ENCODE peak calls at places on chromosomes 1 and 21, in six cellular contexts. W, K, P, G, V and H are unnamed samples.

GRCh38 chr1:201119206-201119814 is 7.1 kb upstream of the CACNA1S start:
- DNase-seq in W (peak), K (peak), P (peak), G (peak), V (peak), H (peak)

GRCh38 chr21:32739946-32740345 is 12.1 kb upstream of the SYNJ1 start:
- DNase-seq in W (no peak), K (no peak), P (no peak), G (no peak), V (no peak), H (no peak)

GRCh38 chr1:70754711-70755110 is 292.9 kb downstream of the PTGER3 start:
- DNase-seq in W (no peak), K (no peak), P (no peak), G (no peak), V (no peak), H (no peak)

GRCh38 chr1:156371553-156372264 is 2.7 kb downstream of the RHBG start:
- DNase-seq in W (peak), K (no peak), P (no peak), G (peak), V (no peak), H (no peak)

GRCh38 chr21:35256468-35256988 is 207.4 kb upstream of the RUNX1 start:
- DNase-seq in W (peak), K (peak), P (no peak), G (peak), V (no peak), H (peak)

GRCh38 chr1:26322042-26322331 is 4.2 kb downstream of the CD52 start:
- DNase-seq in W (no peak), K (no peak), P (no peak), G (no peak), V (no peak), H (no peak)

GRCh38 chr1:87402192-87403046 is 73.7 kb downstream of the LMO4 start:
- DNase-seq in W (peak), K (no peak), P (no peak), G (no peak), V (no peak), H (no peak)

GRCh38 chr1:10599194-10599861 is 124.6 kb downstream of the PEX14 start:
- DNase-seq in W (peak), K (peak), P (no peak), G (peak), V (peak), H (peak)

GRCh38 chr1:101905298-101905794 is 91.4 kb downstream of the OLFM3 start:
- DNase-seq in W (no peak), K (no peak), P (no peak), G (no peak), V (no peak), H (no peak)

GRCh38 chr1:195345149-195345548 is 1263.1 kb downstream of the KCNT2 start:
- DNase-seq in W (no peak), K (no peak), P (no peak), G (peak), V (peak), H (peak)

GRCh38 chr1:167518331-167518700 is at the start of gene CD247:
- DNase-seq in W (no peak), K (no peak), P (no peak), G (no peak), V (peak), H (no peak)

GRCh38 chr1:39394598-39394997 is 96.8 kb upstream of the BMP8A start:
- DNase-seq in W (no peak), K (no peak), P (no peak), G (no peak), V (no peak), H (peak)

GRCh38 chr1:204726478-204726877 is 40.9 kb upstream of the LRRN2 start:
- DNase-seq in W (peak), K (peak), P (no peak), G (peak), V (peak), H (peak)

GRCh38 chr1:111895456-111895855 is 94.0 kb downstream of the KCND3 start:
- DNase-seq in W (peak), K (no peak), P (no peak), G (no peak), V (no peak), H (no peak)

GRCh38 chr1:159315381-159315780 is 13.2 kb downstream of the FCER1A start:
- DNase-seq in W (no peak), K (no peak), P (no peak), G (no peak), V (no peak), H (no peak)

GRCh38 chr1:48246727-48247126 is 24.2 kb downstream of the SLC5A9 start:
- DNase-seq in W (no peak), K (no peak), P (no peak), G (no peak), V (no peak), H (no peak)

GRCh38 chr21:41663805-41664788 is 102.8 kb downstream of the RIPK4 start:
- DNase-seq in W (peak), K (no peak), P (no peak), G (peak), V (no peak), H (no peak)

GRCh38 chr1:17187065-17187464 is 17.9 kb upstream of the PADI1 start:
- DNase-seq in W (no peak), K (no peak), P (no peak), G (no peak), V (peak), H (no peak)

GRCh38 chr1:109113787-109114568 is at the start of gene ELAPOR1:
- DNase-seq in W (peak), K (no peak), P (no peak), G (no peak), V (peak), H (no peak)

GRCh38 chr1:109120356-109120755 is 6.4 kb downstream of the ELAPOR1 start:
- DNase-seq in W (no peak), K (no peak), P (no peak), G (no peak), V (no peak), H (no peak)

GRCh38 chr1:109112652-109113285 is 1.1 kb upstream of the ELAPOR1 start:
- DNase-seq in W (peak), K (peak), P (peak), G (peak), V (peak), H (peak)

GRCh38 chr1:109115685-109116084 is 1.8 kb downstream of the ELAPOR1 start:
- DNase-seq in W (no peak), K (no peak), P (peak), G (no peak), V (no peak), H (no peak)

DNA sequence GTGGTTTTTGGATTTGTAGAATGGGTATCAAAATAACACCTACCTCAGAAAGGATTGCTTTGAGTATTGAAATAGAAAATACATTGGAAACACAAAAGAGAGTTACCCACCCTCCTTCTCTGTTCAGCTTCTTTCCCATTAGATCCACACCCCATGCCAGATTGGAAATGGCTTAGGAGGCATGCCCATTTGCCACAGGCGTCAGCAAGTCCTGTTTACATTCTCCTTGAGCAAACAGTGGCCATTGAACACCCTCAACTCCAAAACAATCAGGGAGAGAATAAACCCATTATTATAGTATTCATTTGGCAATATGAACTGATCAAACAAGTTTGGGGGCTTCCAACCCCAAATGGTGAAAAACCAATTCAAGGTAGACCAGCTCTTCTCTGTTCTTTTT is 2.4 kb downstream of the ELAPOR1 start:
- DNase-seq in W (no peak), K (no peak), P (no peak), G (peak), V (no peak), H (no peak)
- TF ChIP-seq POLR2A in W (no peak), K (no peak), P (no peak), G (no peak), V (no peak), H (no peak)

GRCh38 chr1:161182214-161182613 is 4.9 kb upstream of the B4GALT3 start:
- DNase-seq in W (peak), K (no peak), P (peak), G (no peak), V (no peak), H (no peak)
- TF ChIP-seq RAD21 in W (no peak), K (no peak), P (no peak), G (no peak), V (no peak), H (no peak)

GRCh38 chr1:31788138-31788824 is 24.1 kb upstream of the ADGRB2 start:
- DNase-seq in W (peak), K (peak), P (peak), G (peak), V (peak), H (peak)
- TF ChIP-seq POLR2A in W (peak), K (peak), P (peak), G (no peak), V (no peak), H (no peak)

DNA sequence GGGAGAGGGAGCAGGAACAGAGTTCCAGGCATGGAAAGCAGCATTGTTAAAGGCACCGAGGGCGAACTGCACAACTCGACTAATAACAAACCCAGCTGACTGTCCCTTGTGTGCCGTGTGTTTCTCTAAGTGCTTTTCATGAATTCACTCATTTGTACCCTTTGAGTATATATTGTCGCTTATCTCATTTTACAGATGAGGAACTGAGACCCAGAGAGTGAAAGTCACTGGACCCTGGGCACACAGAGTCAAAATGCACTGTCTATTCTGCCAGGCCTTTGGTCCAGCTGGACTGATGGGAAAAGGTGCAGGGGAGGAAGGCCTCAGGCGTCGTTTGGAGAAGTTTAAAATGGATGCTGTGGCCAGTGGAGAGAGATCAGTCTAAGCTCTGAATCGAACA is 100.7 kb upstream of the GRIK3 start:
- DNase-seq in W (no peak), K (no peak), P (no peak), G (no peak), V (no peak), H (no peak)
- TF ChIP-seq RAD21 in W (no peak), K (no peak), P (no peak), G (no peak), V (no peak), H (no peak)

GRCh38 chr1:47180603-47181094 is 9.2 kb downstream of the PDZK1IP1 start:
- DNase-seq in W (no peak), K (no peak), P (no peak), G (no peak), V (no peak), H (no peak)
- TF ChIP-seq POLR2A in W (no peak), K (no peak), P (no peak), G (no peak), V (no peak), H (no peak)

GRCh38 chr1:54111624-54112023 is 41.2 kb downstream of the CDCP2 start:
- DNase-seq in W (no peak), K (no peak), P (no peak), G (no peak), V (peak), H (no peak)
- TF ChIP-seq RAD21 in W (no peak), K (no peak), P (no peak), G (no peak), V (no peak), H (no peak)

DNA sequence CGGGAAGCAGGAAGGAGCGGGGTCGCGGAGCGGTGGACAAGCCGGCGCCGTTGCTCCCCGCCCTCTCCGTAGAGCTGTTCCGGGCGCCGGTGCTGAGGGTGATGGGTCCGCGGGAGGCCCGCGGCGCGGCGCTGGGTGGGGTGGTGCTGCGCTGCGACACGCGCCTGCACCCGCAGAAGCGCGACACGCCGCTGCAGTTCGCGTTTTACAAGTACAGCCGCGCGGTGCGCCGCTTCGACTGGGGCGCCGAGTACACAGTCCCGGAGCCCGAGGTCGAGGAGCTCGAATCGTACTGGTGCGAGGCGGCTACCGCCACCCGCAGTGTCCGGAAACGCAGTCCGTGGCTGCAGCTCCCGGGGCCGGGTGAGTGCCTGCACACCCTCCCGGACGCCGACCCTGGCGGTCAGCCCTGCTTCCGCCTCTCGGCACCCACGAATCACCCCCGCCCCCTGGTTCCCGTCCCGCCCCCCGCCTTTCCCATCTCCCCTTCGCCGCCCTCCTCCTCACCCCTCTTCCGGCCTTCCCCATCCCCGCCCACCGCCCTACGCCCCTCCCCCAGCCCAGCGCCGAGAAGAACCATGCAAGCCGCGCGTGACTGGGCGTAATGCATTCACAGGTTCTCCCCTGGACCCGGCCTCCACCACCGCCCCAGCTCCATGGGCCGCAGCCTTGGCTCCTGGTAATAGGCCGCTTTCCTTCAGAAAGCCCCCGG is 5.4 kb downstream of the FCRLB start:
- DNase-seq in W (peak), K (peak), P (peak), G (peak), V (peak), H (peak)
- TF ChIP-seq POLR2A in W (peak), K (peak), P (peak), G (peak), V (no peak), H (peak)

GRCh38 chr21:44815852-44816628 is 1.8 kb downstream of the SUMO3 start:
- DNase-seq in W (no peak), K (no peak), P (no peak), G (peak), V (no peak), H (no peak)
- TF ChIP-seq RAD21 in W (no peak), K (no peak), P (no peak), G (no peak), V (no peak), H (no peak)